ENCODE peak calls at places on chromosomes 2 and 18, in five cellular contexts. B is IMR-90, U is mesenchymal stem cell, C is H1, Z is trophoblast cell. I is an unnamed sample.

GRCh38 chr2:215626812-215627281 is 191.0 kb upstream of the FN1 start:
- DNase-seq in Z (no peak), B (no peak), C (no peak), U (no peak), I (no peak)

GRCh38 chr2:74186038-74186437 is 7.4 kb upstream of the MOB1A start:
- DNase-seq in B (no peak), U (no peak), Z (peak), C (no peak), I (no peak)

GRCh38 chr2:237441605-237442004 is 27.6 kb upstream of the COL6A3 start:
- DNase-seq in U (peak), C (no peak), B (peak), Z (no peak), I (no peak)

GRCh38 chr2:43210467-43211303 is 15.7 kb downstream of the ZFP36L2 start:
- DNase-seq in C (no peak), U (peak), B (peak), Z (no peak), I (no peak)

GRCh38 chr2:32430804-32431203 is 74.0 kb downstream of the BIRC6 start:
- DNase-seq in Z (no peak), C (no peak), B (no peak), U (no peak), I (no peak)

GRCh38 chr2:37857485-37858196 is 67.4 kb upstream of the RMDN2 start:
- DNase-seq in B (peak), Z (no peak), U (no peak), C (no peak), I (no peak)

GRCh38 chr2:28523873-28524272 is 28.0 kb downstream of the PLB1 start:
- DNase-seq in B (no peak), Z (no peak), C (no peak), U (no peak), I (no peak)

GRCh38 chr2:219709261-219709867 is 81.9 kb downstream of the SLC4A3 start:
- DNase-seq in U (peak), C (no peak), B (no peak), Z (no peak), I (no peak)

GRCh38 chr2:54872783-54873182 is 149.3 kb downstream of the EML6 start:
- DNase-seq in U (no peak), Z (no peak), B (no peak), C (no peak), I (no peak)

GRCh38 chr18:79242246-79242645 is 153.5 kb upstream of the NFATC1 start:
- DNase-seq in Z (no peak), C (no peak), U (no peak), B (peak), I (no peak)

GRCh38 chr2:130749641-130750040 is 5.7 kb upstream of the AMER3 start:
- DNase-seq in U (no peak), B (no peak), Z (no peak), C (no peak), I (no peak)

GRCh38 chr2:160033732-160034392 is 28.6 kb downstream of the PLA2R1 start:
- DNase-seq in C (no peak), U (peak), Z (peak), B (peak), I (no peak)

GRCh38 chr2:176152350-176153181 is 1.2 kb downstream of the HOXD4 start:
- DNase-seq in B (no peak), Z (no peak), U (no peak), C (no peak), I (no peak)

GRCh38 chr2:237097911-237098702 is 12.4 kb downstream of the COPS8 start:
- DNase-seq in U (peak), Z (no peak), C (no peak), B (peak), I (no peak)

GRCh38 chr18:79480171-79480981 is 84.6 kb downstream of the NFATC1 start:
- DNase-seq in Z (peak), B (no peak), C (no peak), U (no peak), I (no peak)

GRCh38 chr18:4433762-4434161 is 21.3 kb downstream of the DLGAP1 start:
- DNase-seq in U (no peak), C (no peak), B (peak), Z (no peak), I (no peak)

GRCh38 chr18:48693625-48694262 is 154.9 kb downstream of the CTIF start:
- DNase-seq in C (no peak), Z (no peak), U (peak), B (peak), I (no peak)

GRCh38 chr18:80202264-80202998 is 44.9 kb downstream of the PARD6G start:
- DNase-seq in Z (no peak), U (no peak), B (no peak), C (no peak), I (no peak)

GRCh38 chr2:2057125-2057721 is 273.9 kb downstream of the MYT1L start:
- DNase-seq in C (no peak), Z (no peak), U (no peak), B (no peak), I (no peak)

GRCh38 chr2:188599140-188599539 is 307.5 kb downstream of the GULP1 start:
- DNase-seq in U (no peak), Z (no peak), C (no peak), B (peak), I (no peak)

GRCh38 chr2:100754951-100755350 is 65.0 kb upstream of the NPAS2 start:
- DNase-seq in C (no peak), B (no peak), Z (peak), U (no peak), I (no peak)

GRCh38 chr2:10132043-10132575 is 9.6 kb downstream of the RRM2 start:
- DNase-seq in B (no peak), Z (no peak), U (no peak), C (no peak), I (no peak)

GRCh38 chr18:58402247-58402646 is 226.6 kb downstream of the ALPK2 start:
- DNase-seq in Z (peak), C (no peak), B (no peak), U (no peak), I (no peak)

GRCh38 chr2:55970506-55970905 is 46.9 kb upstream of the EFEMP1 start:
- DNase-seq in C (no peak), U (no peak), B (no peak), Z (no peak), I (no peak)

GRCh38 chr2:37201766-37202165 is 5.5 kb downstream of the CEBPZOS start:
- DNase-seq in C (no peak), Z (no peak), U (peak), B (peak), I (no peak)

GRCh38 chr18:38909972-38910371 is 1344.4 kb upstream of the CELF4 start:
- DNase-seq in B (no peak), Z (no peak), C (no peak), U (no peak), I (no peak)

GRCh38 chr2:74250189-74250631 is 51.8 kb downstream of the MTHFD2 start:
- DNase-seq in U (peak), C (no peak), B (peak), Z (peak), I (peak)

GRCh38 chr2:133389569-133389968 is 178.7 kb downstream of the NCKAP5 start:
- DNase-seq in U (no peak), B (no peak), Z (no peak), C (no peak), I (no peak)

GRCh38 chr18:76167440-76167839 is 327.6 kb downstream of the ZNF516 start:
- DNase-seq in C (no peak), U (no peak), B (no peak), Z (no peak), I (no peak)

GRCh38 chr2:169980001-169980400 is 152.7 kb downstream of the UBR3 start:
- DNase-seq in B (no peak), C (no peak), U (peak), Z (no peak), I (no peak)

GRCh38 chr2:149645391-149645790 is 57.8 kb upstream of the MMADHC start:
- DNase-seq in C (no peak), B (peak), Z (no peak), U (peak), I (no peak)

GRCh38 chr18:58208207-58208944 is 164.3 kb downstream of the NEDD4L start:
- DNase-seq in Z (no peak), C (no peak), U (peak), B (peak), I (no peak)

GRCh38 chr2:67457699-67458098 is 60.6 kb downstream of the ETAA1 start:
- DNase-seq in U (no peak), Z (peak), B (no peak), C (no peak), I (no peak)

GRCh38 chr2:19762142-19762541 is 139.6 kb downstream of the TTC32 start:
- DNase-seq in C (no peak), Z (no peak), U (no peak), B (peak), I (no peak)

GRCh38 chr2:200479617-200480292 is 30.1 kb downstream of the KCTD18 start:
- DNase-seq in U (peak), B (peak), Z (peak), C (no peak), I (no peak)

GRCh38 chr18:79942211-79942610 is 9.2 kb downstream of the SLC66A2 start:
- DNase-seq in Z (no peak), B (no peak), C (no peak), U (no peak), I (no peak)

GRCh38 chr2:43169091-43169936 is 57.1 kb downstream of the ZFP36L2 start:
- DNase-seq in U (no peak), Z (no peak), C (no peak), B (no peak), I (no peak)

GRCh38 chr2:144275340-144275739 is 244.6 kb downstream of the ZEB2 start:
- DNase-seq in U (no peak), C (no peak), B (no peak), Z (no peak), I (no peak)

GRCh38 chr2:144274131-144274530 is 245.8 kb downstream of the ZEB2 start:
- DNase-seq in U (no peak), C (no peak), Z (no peak), B (no peak), I (no peak)

GRCh38 chr2:144280009-144280408 is 239.9 kb downstream of the ZEB2 start:
- DNase-seq in U (no peak), B (peak), C (no peak), Z (no peak), I (no peak)

GRCh38 chr2:144279165-144279564 is 240.8 kb downstream of the ZEB2 start:
- DNase-seq in U (no peak), B (no peak), C (no peak), Z (no peak), I (no peak)

GRCh38 chr2:144277622-144278354 is 242.1 kb downstream of the ZEB2 start:
- DNase-seq in Z (no peak), C (no peak), B (no peak), U (no peak), I (no peak)
- H2BK120ac ChIP-seq in Z (no peak), C (no peak), B (no peak), U (no peak), I (no peak)

GRCh38 chr2:235343869-235344268 is 150.0 kb upstream of the AGAP1 start:
- DNase-seq in C (no peak), Z (no peak), U (peak), B (peak), I (no peak)
- H3K4me3 ChIP-seq in C (no peak), Z (peak), U (no peak), B (no peak), I (no peak)

GRCh38 chr2:8365331-8365910 is 316.4 kb upstream of the ID2 start:
- DNase-seq in U (no peak), Z (no peak), C (no peak), B (no peak), I (no peak)
- H2AFZ ChIP-seq in U (no peak), Z (no peak), C (no peak), B (no peak), I (no peak)

GRCh38 chr2:190572251-190572650 is 37.7 kb upstream of the NEMP2 start:
- DNase-seq in U (no peak), C (no peak), B (no peak), Z (no peak), I (no peak)

GRCh38 chr2:190570871-190571270 is 36.3 kb upstream of the NEMP2 start:
- DNase-seq in B (no peak), C (no peak), Z (no peak), U (no peak), I (no peak)

GRCh38 chr2:190574169-190574568 is 39.6 kb upstream of the NEMP2 start:
- DNase-seq in U (no peak), C (no peak), B (peak), Z (peak), I (no peak)

GRCh38 chr2:190571666-190572065 is 37.1 kb upstream of the NEMP2 start:
- DNase-seq in B (no peak), U (no peak), C (no peak), Z (no peak), I (no peak)

GRCh38 chr2:190569994-190570755 is 35.7 kb upstream of the NEMP2 start:
- DNase-seq in B (no peak), C (no peak), Z (no peak), U (no peak), I (no peak)
- H2BK120ac ChIP-seq in B (no peak), C (no peak), Z (no peak), U (no peak), I (no peak)

GRCh38 chr2:122148128-122148792 is 392.8 kb downstream of the TSN start:
- DNase-seq in U (no peak), Z (no peak), C (no peak), B (no peak), I (no peak)
- H3K4me3 ChIP-seq in U (no peak), Z (no peak), C (no peak), B (no peak), I (no peak)

GRCh38 chr2:104975371-104975770 is 62.5 kb upstream of the MRPS9 start:
- DNase-seq in U (no peak), B (no peak), Z (no peak), C (no peak), I (no peak)

GRCh38 chr2:104982111-104982510 is 55.8 kb upstream of the MRPS9 start:
- DNase-seq in C (no peak), Z (no peak), B (no peak), U (no peak), I (no peak)

GRCh38 chr2:104977958-104978357 is 59.9 kb upstream of the MRPS9 start:
- DNase-seq in Z (no peak), B (no peak), C (no peak), U (no peak), I (no peak)

DNA sequence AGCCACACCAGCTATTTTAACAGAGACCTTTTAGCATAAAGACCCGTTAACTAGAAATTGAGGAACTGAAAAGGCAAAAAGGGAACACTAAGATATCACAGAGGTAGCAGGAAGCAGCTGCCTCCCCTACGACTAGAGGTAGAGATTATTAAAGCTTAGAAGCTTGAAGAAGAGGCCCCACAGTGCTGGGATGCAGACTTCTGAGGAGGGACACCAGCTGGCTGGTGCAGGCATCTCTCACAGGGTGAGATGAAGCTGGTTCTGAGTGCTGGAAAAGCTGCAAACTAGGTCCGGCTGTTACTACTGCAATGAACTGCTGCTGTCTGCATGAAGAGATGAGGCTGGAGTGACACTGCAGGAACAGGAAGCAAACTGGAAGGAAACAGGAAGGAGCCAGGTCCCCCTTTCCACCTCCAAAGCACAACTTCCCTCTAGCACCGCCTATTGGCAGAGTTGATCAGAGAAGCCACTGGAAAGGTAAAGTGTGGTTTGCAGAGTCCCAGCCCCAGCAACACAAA is 61.2 kb upstream of the MRPS9 start:
- DNase-seq in C (no peak), U (no peak), Z (no peak), B (no peak), I (no peak)
- H2AFZ ChIP-seq in C (peak), U (no peak), Z (no peak), B (no peak), I (peak)

I was measured in neuronal stem cell.